ENCODE peak calls at places on chromosomes 4 and X, in eight cellular contexts. X, O, S, K, B, M, G and H are unnamed samples.
A peak's percentile ranks its signal among the peaks of the same experiment; 100 is the strongest.

GRCh38 chr4:182478475-182478874 is 235.3 kb downstream of the TENM3 start:
- DNase-seq in S (peak; percentile 16), B (peak; percentile 59), M (no peak), O (no peak), G (no peak), K (no peak), X (no peak), H (no peak)

GRCh38 chrX:1163231-1163630 is 49.2 kb downstream of the CRLF2 start:
- DNase-seq in O (peak; percentile 58), K (no peak), G (no peak), S (no peak), X (no peak), M (no peak), B (no peak), H (no peak)

GRCh38 chr4:99321241-99322191 is at the start of gene ADH1B:
- DNase-seq in K (no peak), S (no peak), M (no peak), G (no peak), B (no peak), O (no peak), X (no peak), H (no peak)

GRCh38 chr4:128480945-128481344 is 193.3 kb upstream of the PGRMC2 start:
- DNase-seq in M (no peak), O (no peak), K (no peak), X (no peak), B (no peak), S (no peak), G (no peak), H (no peak)

GRCh38 chrX:16826207-16826606 is 39.9 kb downstream of the TXLNG start:
- DNase-seq in B (peak; percentile 74), M (no peak), G (no peak), O (no peak), X (no peak), S (no peak), K (no peak), H (no peak)

GRCh38 chrX:77565278-77565677 is 118.1 kb downstream of the FGF16 start:
- DNase-seq in O (no peak), X (no peak), S (no peak), K (no peak), G (no peak), B (no peak), M (no peak), H (no peak)

GRCh38 chrX:19906293-19906692 is 18.9 kb upstream of the SH3KBP1 start:
- DNase-seq in O (no peak), X (no peak), K (no peak), G (no peak), M (no peak), B (no peak), S (no peak), H (no peak)

GRCh38 chr4:52560844-52561280 is 98.2 kb downstream of the USP46 start:
- DNase-seq in O (no peak), G (no peak), M (no peak), B (peak; percentile 83), X (no peak), S (no peak), K (no peak), H (no peak)

GRCh38 chr4:31081375-31081774 is 361.2 kb downstream of the PCDH7 start:
- DNase-seq in B (peak; percentile 72), X (no peak), G (no peak), M (no peak), K (no peak), S (no peak), O (no peak), H (no peak)

GRCh38 chrX:120302434-120302833 is 8.8 kb downstream of the TMEM255A start:
- DNase-seq in M (no peak), B (no peak), O (no peak), K (no peak), S (no peak), X (no peak), G (peak; percentile 43), H (no peak)

GRCh38 chr4:121668368-121669162 is 28.2 kb downstream of the ANXA5 start:
- DNase-seq in O (no peak), S (no peak), G (no peak), K (no peak), X (no peak), B (peak; percentile 99), M (no peak), H (no peak)
- H3K36me3 ChIP-seq in O (peaks cover 71% of the 10 kb centered on the region), S (peaks cover 26% of the 10 kb centered on the region), G (no peaks in the 10 kb centered on the region), K (no peaks in the 10 kb centered on the region), X (peaks cover 84% of the 10 kb centered on the region), B (peaks cover 40% of the 10 kb centered on the region), M (peaks cover 3% of the 10 kb centered on the region), H (peaks cover 56% of the 10 kb centered on the region)

GRCh38 chr4:38781854-38782261 is 932 bp downstream of the TLR10 start:
- DNase-seq in K (no peak), O (no peak), M (no peak), X (no peak), B (no peak), S (no peak), G (no peak), H (no peak)

GRCh38 chr4:38783109-38783460 is 295 bp upstream of the TLR10 start:
- DNase-seq in S (no peak), K (no peak), M (no peak), X (no peak), G (peak; percentile 10), B (no peak), O (no peak), H (no peak)

GRCh38 chr4:38784141-38784540 is 1.4 kb upstream of the TLR10 start:
- DNase-seq in K (no peak), M (no peak), O (no peak), S (no peak), G (no peak), X (no peak), B (no peak), H (no peak)

GRCh38 chr4:38785041-38785790 is 2.4 kb upstream of the TLR10 start:
- DNase-seq in S (no peak), B (no peak), G (no peak), M (no peak), O (no peak), K (no peak), X (no peak), H (no peak)

GRCh38 chr4:38782452-38783108 is at the start of gene TLR10:
- DNase-seq in X (peak; percentile 11), B (peak; percentile 52), S (peak; percentile 34), O (no peak), G (no peak), M (no peak), K (no peak), H (no peak)
- TF ChIP-seq CTCF in X (peak; percentile 82), B (peak; percentile 66), S (peak; percentile 47), O (peak; percentile 59), G (peak; percentile 68), M (peak; percentile 69), K (peak; percentile 65), H (peak; percentile 63)

DNA sequence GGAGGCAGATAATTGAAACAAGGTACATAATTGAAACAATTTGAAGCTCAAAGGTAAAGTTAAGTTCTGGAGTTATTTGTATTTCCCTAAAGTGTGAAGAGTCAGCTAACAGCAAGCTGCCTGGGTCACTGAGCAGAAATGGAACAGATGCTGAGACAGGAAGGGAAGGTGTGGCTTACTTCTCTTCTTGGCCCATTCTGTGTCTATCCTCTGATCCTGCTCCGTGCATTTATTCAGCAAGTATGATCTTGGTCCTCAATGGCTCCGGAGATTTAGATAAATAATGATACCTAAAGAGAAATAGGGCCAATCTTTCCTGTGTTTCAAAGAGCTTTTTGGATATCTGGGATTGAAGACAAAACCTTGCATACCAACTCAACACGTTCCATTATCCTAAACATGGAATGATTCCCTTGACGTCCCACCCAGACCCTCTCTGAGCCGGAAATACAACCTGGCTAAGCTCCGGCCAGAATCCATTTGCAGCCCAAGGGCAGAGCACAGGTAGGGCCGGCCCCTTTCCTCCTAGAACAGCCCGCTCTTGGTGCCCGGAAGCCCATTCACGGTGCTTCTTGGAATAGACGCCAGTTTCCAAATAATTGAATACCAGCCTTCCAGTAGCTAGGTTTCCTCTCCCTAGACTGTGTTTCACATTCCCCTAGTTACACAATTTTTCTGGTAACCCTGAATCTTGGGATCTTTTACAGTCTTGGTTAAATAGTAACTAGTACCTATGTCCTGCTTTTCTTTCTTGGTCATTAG is 210.9 kb downstream of the NWD2 start:
- DNase-seq in O (no peak), B (no peak), S (no peak), K (no peak), G (peak; percentile 64), M (no peak), X (no peak), H (no peak)
- TF ChIP-seq POLR2A in O (no peak), B (no peak), S (no peak), K (no peak), G (peak; percentile 19), M (no peak), X (no peak), H (no peak)

GRCh38 chr4:17817027-17817426 is 6.2 kb downstream of the NCAPG start:
- DNase-seq in X (no peak), K (no peak), G (no peak), O (no peak), S (peak; percentile 10), M (no peak), B (peak; percentile 78), H (no peak)
- H3K36me3 ChIP-seq in X (no peaks in the 10 kb centered on the region), K (no peaks in the 10 kb centered on the region), G (no peaks in the 10 kb centered on the region), O (no peaks in the 10 kb centered on the region), S (peaks cover 34% of the 10 kb centered on the region), M (no peaks in the 10 kb centered on the region), B (no peaks in the 10 kb centered on the region), H (no peaks in the 10 kb centered on the region)